ENCODE peak calls at places on chromosomes 1 and 21, in six cellular contexts. N, Q, U, G, M and K are unnamed samples.
A peak's percentile ranks its signal among the peaks of the same experiment; 100 is the strongest.

GRCh38 chr1:155209373-155209721 is 852 bp downstream of the MTX1 start:
- DNase-seq in N (no peak), Q (no peak), U (no peak), G (no peak), M (no peak), K (no peak)

GRCh38 chr21:14918542-14918941 is 146.3 kb downstream of the NRIP1 start:
- DNase-seq in N (no peak), Q (no peak), U (no peak), G (no peak), M (no peak), K (no peak)

GRCh38 chr1:200891774-200892157 is 2.9 kb upstream of the INAVA start:
- DNase-seq in N (no peak), Q (no peak), U (no peak), G (no peak), M (peak; percentile 74), K (no peak)

GRCh38 chr1:109828756-109829505 is 65.2 kb upstream of the EPS8L3 start:
- DNase-seq in N (no peak), Q (peak; percentile 47), U (no peak), G (peak; percentile 40), M (no peak), K (peak; percentile 56)

GRCh38 chr21:25518491-25518911 is 88.8 kb downstream of the MRPL39 start:
- DNase-seq in N (no peak), Q (peak; percentile 11), U (no peak), G (peak; percentile 7), M (no peak), K (no peak)

GRCh38 chr1:169307176-169307575 is 60.4 kb downstream of the NME7 start:
- DNase-seq in N (no peak), Q (no peak), U (no peak), G (no peak), M (no peak), K (no peak)

GRCh38 chr1:58447891-58448290 is 98.6 kb downstream of the OMA1 start:
- DNase-seq in N (no peak), Q (peak; percentile 52), U (no peak), G (no peak), M (no peak), K (no peak)

GRCh38 chr21:15604424-15604823 is 125.4 kb upstream of the USP25 start:
- DNase-seq in N (no peak), Q (peak; percentile 70), U (no peak), G (peak; percentile 91), M (no peak), K (peak; percentile 69)